ENCODE peak calls at places on chromosome X, in four cellular contexts. One of them, this sample, is unnamed.

GRCh38 chrX:20217906-20218305 is 48.8 kb downstream of the RPS6KA3 start:
- DNase-seq in NCI-H1105 treated with DMSO at 0.1 percent for 48 hours: no peak
- DNase-seq in GM23248: peak
- DNase-seq in PC-3: no peak
- DNase-seq in this sample: no peak

GRCh38 chrX:135345328-135345645 is 36.0 kb downstream of the ETDC start:
- DNase-seq in PC-3: peak
- DNase-seq in GM23248: peak
- DNase-seq in NCI-H1105 treated with DMSO at 0.1 percent for 48 hours: peak
- DNase-seq in this sample: peak

GRCh38 chrX:14352511-14352910 is 176.8 kb upstream of the GLRA2 start:
- DNase-seq in PC-3: peak
- DNase-seq in NCI-H1105 treated with DMSO at 0.1 percent for 48 hours: no peak
- DNase-seq in GM23248: peak
- DNase-seq in this sample: no peak

GRCh38 chrX:22105231-22105630 is 73.1 kb downstream of the PHEX start:
- DNase-seq in PC-3: no peak
- DNase-seq in GM23248: peak
- DNase-seq in NCI-H1105 treated with DMSO at 0.1 percent for 48 hours: no peak
- DNase-seq in this sample: no peak

GRCh38 chrX:133468081-133468480 is 52.8 kb upstream of the GPC4 start:
- DNase-seq in PC-3: no peak
- DNase-seq in GM23248: no peak
- DNase-seq in NCI-H1105 treated with DMSO at 0.1 percent for 48 hours: no peak
- DNase-seq in this sample: no peak

GRCh38 chrX:10755477-10756334 is 135.3 kb upstream of the MID1 start:
- DNase-seq in GM23248: peak
- DNase-seq in PC-3: no peak
- DNase-seq in NCI-H1105 treated with DMSO at 0.1 percent for 48 hours: no peak
- DNase-seq in this sample: peak

GRCh38 chrX:133005038-133005437 is 46.6 kb upstream of the HS6ST2 start:
- DNase-seq in GM23248: peak
- DNase-seq in PC-3: peak
- DNase-seq in NCI-H1105 treated with DMSO at 0.1 percent for 48 hours: no peak
- DNase-seq in this sample: peak

GRCh38 chrX:64342811-64343210 is 52.4 kb downstream of the MTMR8 start:
- DNase-seq in PC-3: no peak
- DNase-seq in NCI-H1105 treated with DMSO at 0.1 percent for 48 hours: no peak
- DNase-seq in GM23248: no peak
- DNase-seq in this sample: no peak

GRCh38 chrX:132435222-132435621 is 53.6 kb downstream of the MBNL3 start:
- DNase-seq in NCI-H1105 treated with DMSO at 0.1 percent for 48 hours: no peak
- DNase-seq in GM23248: peak
- DNase-seq in PC-3: peak
- DNase-seq in this sample: no peak

GRCh38 chrX:19291086-19291485 is 52.6 kb upstream of the PDHA1 start:
- DNase-seq in NCI-H1105 treated with DMSO at 0.1 percent for 48 hours: no peak
- DNase-seq in GM23248: no peak
- DNase-seq in PC-3: no peak
- DNase-seq in this sample: no peak